ENCODE peak calls at places on chromosomes 16 and 17, in four cellular contexts. V is neuronal stem cell, D is H9, L is mesendoderm. Q is an unnamed sample.

GRCh38 chr16:29876578-29877249 is 13.7 kb upstream of the CDIPT start:
- DNase-seq in V (no peak), D (no peak), L (peak), Q (peak)

GRCh38 chr17:72266099-72266852 is 145.5 kb downstream of the SOX9 start:
- DNase-seq in V (no peak), D (no peak), L (no peak), Q (no peak)

GRCh38 chr17:273994-274832 is 78.4 kb downstream of the RPH3AL start:
- DNase-seq in V (no peak), D (no peak), L (no peak), Q (no peak)

GRCh38 chr17:76506408-76507328 is 5.4 kb upstream of the RHBDF2 start:
- DNase-seq in V (peak), D (peak), L (peak), Q (peak)

GRCh38 chr16:22007509-22008214 is at the start of gene MOSMO:
- DNase-seq in V (peak), D (peak), L (peak), Q (no peak)

GRCh38 chr17:9839433-9839832 is 13.7 kb downstream of the GLP2R start:
- DNase-seq in V (no peak), D (peak), L (peak), Q (no peak)

GRCh38 chr16:25141648-25142047 is 30.1 kb downstream of the LCMT1 start:
- DNase-seq in V (no peak), D (no peak), L (no peak), Q (no peak)

GRCh38 chr17:31788956-31789355 is 70.1 kb downstream of the COPRS start:
- DNase-seq in V (no peak), D (no peak), L (no peak), Q (no peak)

GRCh38 chr17:42544874-42545283 is 7.8 kb upstream of the HSD17B1 start:
- DNase-seq in V (no peak), D (no peak), L (no peak), Q (no peak)

GRCh38 chr17:42548993-42549755 is 3.5 kb upstream of the HSD17B1 start:
- DNase-seq in V (no peak), D (no peak), L (no peak), Q (no peak)

GRCh38 chr17:42547698-42548069 is 5.0 kb upstream of the HSD17B1 start:
- DNase-seq in V (no peak), D (no peak), L (no peak), Q (no peak)

GRCh38 chr17:42547001-42547461 is 5.7 kb upstream of the HSD17B1 start:
- DNase-seq in V (no peak), D (no peak), L (no peak), Q (no peak)

GRCh38 chr17:42548070-42548837 is 4.5 kb upstream of the HSD17B1 start:
- DNase-seq in V (peak), D (peak), L (peak), Q (peak)
- H3K18ac ChIP-seq in V (peak), D (no peak), L (no peak), Q (peak)

GRCh38 chr16:70428178-70428998 is 10.5 kb downstream of the ST3GAL2 start:
- DNase-seq in V (no peak), D (peak), L (peak), Q (peak)
- H3K18ac ChIP-seq in V (peak), D (peak), L (peak), Q (peak)

GRCh38 chr17:29591737-29592624 is 951 bp upstream of the ANKRD13B start:
- DNase-seq in V (peak), D (peak), L (peak), Q (peak)
- H3K18ac ChIP-seq in V (no peak), D (peak), L (no peak), Q (no peak)

GRCh38 chr17:69588739-69589334 is 174.3 kb downstream of the MAP2K6 start:
- DNase-seq in V (no peak), D (no peak), L (peak), Q (no peak)
- H3K18ac ChIP-seq in V (no peak), D (no peak), L (no peak), Q (no peak)

DNA sequence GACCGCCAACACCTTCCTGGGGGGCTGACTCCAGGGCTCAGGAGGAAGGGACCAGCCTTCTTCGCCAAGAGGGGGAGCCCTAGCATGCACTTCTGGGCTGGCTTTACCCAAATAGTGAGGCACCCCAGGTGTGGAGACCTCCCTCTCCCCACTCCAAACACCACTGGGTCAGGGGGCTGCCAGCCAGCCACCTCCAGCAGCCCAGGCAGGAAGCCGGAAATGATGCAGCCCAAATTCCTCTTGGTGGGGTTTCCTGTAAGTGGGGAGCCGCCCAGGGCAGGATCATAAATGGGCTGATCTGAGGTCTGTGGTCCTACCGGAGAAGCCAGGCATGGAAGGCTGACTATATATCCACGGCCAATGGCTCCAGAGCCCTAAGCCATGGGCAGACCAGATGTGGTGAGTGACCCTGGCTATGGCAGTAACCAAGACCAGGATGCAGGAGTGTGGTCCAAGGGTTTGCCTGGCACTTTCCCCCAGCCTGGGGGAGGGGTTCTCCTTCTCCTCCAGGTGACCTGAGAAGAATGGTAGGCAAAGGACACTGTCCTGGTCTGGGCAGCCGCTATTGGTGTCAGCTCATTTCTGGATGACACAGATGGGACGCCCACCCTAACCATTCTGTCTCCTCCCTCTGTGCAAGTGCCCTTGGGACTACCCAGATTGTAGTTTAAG is 4.2 kb downstream of the GIT1 start:
- DNase-seq in V (no peak), D (no peak), L (no peak), Q (no peak)
- H3K18ac ChIP-seq in V (peak), D (no peak), L (no peak), Q (no peak)

GRCh38 chr17:41530062-41531048 is 2.2 kb upstream of the KRT19 start:
- DNase-seq in V (no peak), D (no peak), L (peak), Q (peak)
- H3K18ac ChIP-seq in V (peak), D (no peak), L (peak), Q (peak)

GRCh38 chr17:17935321-17936271 is 36.6 kb downstream of the TOM1L2 start:
- DNase-seq in V (no peak), D (no peak), L (peak), Q (peak)
- H3K18ac ChIP-seq in V (no peak), D (no peak), L (no peak), Q (peak)

DNA sequence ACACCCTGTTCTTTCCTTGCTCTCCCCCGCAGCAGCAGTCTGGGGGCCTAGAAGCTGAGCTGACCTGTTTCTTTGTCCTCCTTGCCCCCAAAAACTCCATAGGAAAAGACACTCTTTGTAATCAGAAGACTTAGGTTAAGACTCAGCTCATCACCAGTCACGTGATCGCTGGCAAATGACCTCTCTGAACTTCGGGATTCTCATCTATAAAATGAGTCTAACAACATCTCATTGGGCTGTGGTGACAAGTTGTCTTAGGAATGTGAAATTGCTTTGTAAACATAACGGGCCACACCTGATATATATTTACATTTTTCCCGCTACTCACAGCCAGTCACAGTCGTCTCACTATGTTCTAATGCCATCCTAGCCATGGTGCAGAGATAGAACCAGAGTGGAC is 86.0 kb upstream of the LHX1 start:
- DNase-seq in V (no peak), D (no peak), L (no peak), Q (no peak)
- H3K18ac ChIP-seq in V (no peak), D (no peak), L (peak), Q (no peak)